ENCODE peak calls at places on chromosomes 12 and 14, in four cellular contexts. J is GM12878, U is HepG2, C is K562. P is an unnamed sample.

GRCh38 chr12:68406134-68406576 is 74.0 kb upstream of the MDM1 start:
- DNase-seq in U (peak), C (no peak), J (no peak), P (peak)

GRCh38 chr12:81759215-81759991 is at the start of gene PPFIA2:
- DNase-seq in J (no peak), C (no peak), U (no peak), P (peak)

GRCh38 chr14:60544659-60545058 is 35.7 kb downstream of the SIX6 start:
- DNase-seq in C (no peak), U (no peak), J (no peak), P (no peak)

GRCh38 chr12:125128806-125129571 is 63.8 kb downstream of the AACS start:
- DNase-seq in J (no peak), U (no peak), C (no peak), P (no peak)

GRCh38 chr12:1929985-1930815 is 11.7 kb upstream of the CACNA2D4 start:
- DNase-seq in J (no peak), C (no peak), U (no peak), P (no peak)

GRCh38 chr12:99707883-99708282 is 60.3 kb downstream of the GARIN6 start:
- DNase-seq in C (no peak), J (no peak), U (no peak), P (no peak)

GRCh38 chr14:101360045-101360931 is 201.0 kb upstream of the DIO3 start:
- DNase-seq in U (no peak), C (peak), J (no peak), P (no peak)

GRCh38 chr12:53804429-53804828 is 52.6 kb upstream of the CISTR start:
- DNase-seq in U (no peak), C (no peak), J (no peak), P (no peak)

GRCh38 chr14:52078093-52078492 is 9.2 kb upstream of the NID2 start:
- DNase-seq in U (no peak), J (no peak), C (no peak), P (no peak)

GRCh38 chr12:68686262-68686594 is 550 bp upstream of the NUP107 start:
- DNase-seq in U (no peak), C (no peak), J (no peak), P (no peak)

GRCh38 chr12:22683131-22683530 is 58.2 kb downstream of the ETNK1 start:
- DNase-seq in J (no peak), C (no peak), U (peak), P (no peak)

GRCh38 chr14:68598089-68598488 is 194.8 kb downstream of the ZFP36L1 start:
- DNase-seq in U (no peak), J (no peak), C (no peak), P (no peak)

GRCh38 chr14:68596211-68596610 is 196.7 kb downstream of the ZFP36L1 start:
- DNase-seq in J (no peak), U (no peak), C (no peak), P (no peak)

GRCh38 chr14:68599896-68600620 is 192.8 kb downstream of the ZFP36L1 start:
- DNase-seq in U (no peak), J (no peak), C (no peak), P (no peak)

GRCh38 chr14:68596701-68597100 is 196.2 kb downstream of the ZFP36L1 start:
- DNase-seq in C (no peak), U (no peak), J (no peak), P (no peak)

DNA sequence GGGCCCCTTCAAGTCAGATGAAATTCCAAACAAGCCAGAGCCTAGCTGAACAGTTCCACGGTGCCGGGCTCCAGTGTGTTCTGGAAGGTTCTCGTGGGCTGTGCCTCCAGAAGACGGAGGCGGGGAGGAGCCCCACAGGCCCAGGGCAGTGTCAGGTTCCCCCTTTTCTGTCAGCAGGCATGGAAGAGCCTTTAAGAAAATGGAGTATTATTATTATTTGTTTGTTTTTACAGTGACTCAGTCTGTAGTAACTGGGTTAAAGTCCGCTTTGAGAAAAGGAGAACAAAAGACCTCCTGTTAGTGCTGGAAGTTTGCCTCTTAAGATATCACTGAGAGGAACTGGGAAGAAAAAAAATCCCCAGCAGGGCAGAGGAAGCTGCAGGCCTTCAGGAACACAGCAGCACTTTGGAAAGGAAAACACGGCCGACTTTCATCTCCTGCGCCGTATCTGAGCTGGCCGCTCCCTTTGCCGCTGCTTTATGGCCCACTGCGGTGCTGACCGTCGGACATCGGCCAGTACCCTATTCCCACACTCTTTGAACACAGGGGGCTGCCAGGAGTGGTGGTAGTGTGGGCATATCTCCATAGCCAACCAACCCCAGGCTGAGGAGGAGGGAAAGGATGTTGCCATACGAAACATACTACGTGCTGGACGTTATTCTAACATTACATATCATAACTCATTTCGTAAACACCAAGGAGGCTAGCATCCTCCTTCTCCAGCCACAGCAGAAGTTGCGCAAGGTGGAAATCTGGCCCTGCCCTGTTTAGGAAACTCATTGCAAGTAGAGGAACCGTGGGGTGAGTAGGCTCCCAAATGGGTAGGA is 194.0 kb downstream of the ZFP36L1 start:
- DNase-seq in U (peak), J (no peak), C (no peak), P (no peak)
- TF ChIP-seq NR2C2 in U (no peak), J (no peak), C (no peak), P (no peak)

GRCh38 chr12:109239179-109239578 is 69.9 kb downstream of the FOXN4 start:
- DNase-seq in J (no peak), C (no peak), U (no peak), P (no peak)
- TF ChIP-seq SP1 in J (no peak), C (no peak), U (no peak), P (no peak)

GRCh38 chr12:79553863-79554574 is 136.7 kb downstream of the PAWR start:
- DNase-seq in J (no peak), U (no peak), C (no peak), P (no peak)

GRCh38 chr12:79548525-79548924 is 142.2 kb downstream of the PAWR start:
- DNase-seq in U (no peak), J (no peak), C (no peak), P (no peak)

GRCh38 chr12:79555006-79555925 is 135.5 kb downstream of the PAWR start:
- DNase-seq in J (no peak), C (no peak), U (peak), P (no peak)

GRCh38 chr12:79549531-79550271 is 141.1 kb downstream of the PAWR start:
- DNase-seq in U (peak), C (no peak), J (no peak), P (no peak)

DNA sequence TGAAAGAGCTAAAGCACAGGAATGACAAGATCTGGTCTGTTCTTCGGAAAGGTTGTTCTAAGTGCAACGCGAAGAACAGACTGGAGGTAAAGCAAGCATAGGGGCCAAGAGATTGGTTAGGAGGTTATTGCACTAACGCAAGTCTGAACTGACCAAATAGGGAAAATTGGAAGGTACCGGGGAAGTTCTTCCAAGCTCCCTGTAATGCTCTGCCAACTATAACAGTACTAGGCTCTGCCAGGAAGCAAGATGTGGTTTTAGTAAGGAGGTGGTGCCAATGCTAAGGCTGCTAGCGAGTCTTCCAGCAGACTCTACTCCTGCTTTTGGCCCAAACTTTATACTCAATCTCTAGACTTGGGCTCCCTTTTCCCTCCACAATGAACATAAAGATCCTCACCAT is 138.6 kb downstream of the PAWR start:
- DNase-seq in U (no peak), C (no peak), J (no peak), P (no peak)
- TF ChIP-seq NR2C2 in U (no peak), C (no peak), J (no peak), P (no peak)

DNA sequence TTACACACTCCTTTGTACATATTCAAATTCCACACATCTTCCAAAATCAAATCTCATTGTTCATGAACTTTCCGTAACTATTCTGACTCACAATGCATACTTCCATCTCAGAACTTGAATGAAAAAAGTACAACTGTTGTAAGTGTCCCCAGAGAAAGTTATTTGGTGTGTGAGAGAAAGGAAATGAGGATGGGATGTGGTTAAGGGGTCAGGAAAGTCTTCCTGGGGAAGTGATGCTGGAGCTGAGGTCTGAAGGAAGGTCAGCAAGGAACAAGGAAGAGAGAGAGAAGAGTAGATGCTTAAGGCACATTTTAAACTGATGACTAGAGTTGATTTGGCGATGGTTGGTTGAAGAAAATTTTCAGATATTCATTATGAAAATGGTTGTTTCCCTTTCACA is 340.0 kb upstream of the STXBP6 start:
- DNase-seq in C (no peak), J (no peak), U (no peak), P (no peak)
- TF ChIP-seq SP1 in C (no peak), J (no peak), U (no peak), P (no peak)

GRCh38 chr12:58847876-58848600 is 72.3 kb downstream of the LRIG3 start:
- DNase-seq in J (no peak), U (no peak), C (no peak), P (no peak)

DNA sequence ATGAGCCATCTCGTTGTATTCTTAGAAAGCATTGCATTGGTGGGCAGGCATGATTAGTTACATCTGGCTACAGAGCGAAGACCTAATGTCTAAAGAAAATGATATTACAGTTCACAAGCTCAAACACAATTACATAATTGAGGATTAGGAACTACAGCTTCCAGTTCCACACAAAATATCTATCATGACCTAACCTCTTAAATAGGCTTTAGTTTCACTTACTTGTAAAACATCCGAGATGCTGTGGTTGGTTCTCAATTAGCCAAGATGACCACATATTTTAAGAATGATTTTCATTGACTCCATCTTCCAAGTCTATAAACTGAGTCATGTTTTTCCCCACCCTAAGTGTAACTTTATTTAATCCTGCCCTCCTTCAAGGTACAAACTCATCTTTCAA is 69.5 kb downstream of the LRIG3 start:
- DNase-seq in J (no peak), U (no peak), C (no peak), P (no peak)
- TF ChIP-seq NR2C2 in J (no peak), U (no peak), C (no peak), P (no peak)

DNA sequence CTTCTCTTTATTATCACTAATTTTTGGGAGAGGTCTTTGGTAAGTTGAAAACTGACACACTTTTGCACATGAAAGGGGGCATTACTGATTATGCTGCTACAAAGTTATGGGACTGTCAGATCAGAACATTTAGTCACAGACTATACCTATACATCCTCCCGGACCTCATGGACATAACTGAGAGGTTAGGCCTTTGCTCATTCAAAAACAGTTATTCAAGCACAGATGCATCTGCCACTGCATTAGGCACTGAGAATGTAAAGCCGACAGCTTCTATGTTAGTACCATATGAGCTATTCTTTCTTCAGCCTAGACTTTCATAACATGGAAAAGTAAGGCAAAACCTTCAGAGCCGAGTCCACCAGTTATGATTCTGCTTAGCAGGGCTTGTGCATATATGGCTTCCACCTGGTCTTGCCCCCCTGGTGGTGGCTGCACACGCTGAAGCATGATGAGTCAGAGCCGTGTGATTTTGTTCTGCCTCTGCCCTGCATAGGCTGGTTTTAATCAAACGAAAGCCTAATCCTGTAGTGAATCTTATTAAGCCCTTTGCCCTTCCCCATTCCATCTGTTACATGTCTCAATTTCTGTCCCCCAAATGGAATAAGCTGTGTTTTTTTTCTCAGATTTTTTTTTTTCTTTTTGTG is 21.8 kb upstream of the RNU6-8 start:
- DNase-seq in J (no peak), U (peak), C (peak), P (peak)
- TF ChIP-seq SP1 in J (no peak), U (no peak), C (no peak), P (no peak)

GRCh38 chr12:97276621-97277020 is 186.0 kb upstream of the RMST start:
- DNase-seq in U (no peak), C (no peak), J (no peak), P (no peak)

GRCh38 chr12:97275261-97276197 is 187.1 kb upstream of the RMST start:
- DNase-seq in U (no peak), C (no peak), J (no peak), P (peak)

GRCh38 chr12:97277030-97277429 is 185.6 kb upstream of the RMST start:
- DNase-seq in C (no peak), J (no peak), U (no peak), P (no peak)

GRCh38 chr12:97272471-97272870 is 190.1 kb upstream of the RMST start:
- DNase-seq in U (no peak), J (no peak), C (no peak), P (no peak)

DNA sequence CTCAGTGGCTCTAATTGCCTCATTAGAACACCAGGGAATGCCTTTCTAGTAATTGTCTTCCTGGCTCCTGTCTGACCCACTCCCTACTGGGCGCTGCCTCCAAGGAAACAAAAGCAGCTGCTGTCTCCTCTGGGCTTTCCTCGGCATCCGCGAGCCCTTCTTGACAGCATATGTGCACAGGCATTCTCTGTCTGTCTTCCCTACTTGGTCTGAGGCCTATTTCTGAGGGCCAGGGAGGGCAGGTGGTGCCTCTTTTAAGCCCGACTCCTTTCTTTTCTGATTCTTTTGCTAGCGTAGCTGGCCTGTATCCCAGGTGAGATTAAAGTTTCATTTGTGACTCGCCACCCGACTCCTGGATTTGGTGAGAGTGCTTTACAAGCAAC is 186.4 kb upstream of the RMST start:
- DNase-seq in J (no peak), C (no peak), U (no peak), P (peak)
- TF ChIP-seq NR2C2 in J (no peak), C (no peak), U (no peak), P (no peak)

GRCh38 chr12:103043531-103044445 is 86.3 kb downstream of the ASCL1 start:
- DNase-seq in U (no peak), J (no peak), C (no peak), P (peak)
- TF ChIP-seq SP1 in U (no peak), J (no peak), C (no peak), P (no peak)

P was measured in WTC11.